ENCODE peak calls at places on chromosome 3, in seven cellular contexts. One of them, this sample, is unnamed.

GRCh38 chr3:71348001-71348632 is 235.4 kb downstream of the FOXP1 start:
- ATAC-seq in activated naive CD8-positive, alpha-beta T cell treated with anti-CD3 and anti-CD28 coated beads, Interleukin-2, amount 10 ng/mL, durations not matched to agents 7 days and 5 days: peak
- ATAC-seq in activated CD8-positive, alpha-beta T cell treated with anti-CD3 and anti-CD28 coated beads, Interleukin-2, amount 10 ng/mL, durations not matched to agents 7 days and 5 days: no peak
- ATAC-seq in right cardiac atrium: no peak
- ATAC-seq in effector memory CD8-positive, alpha-beta T cell: no peak
- ATAC-seq in T-helper 17 cell: no peak
- ATAC-seq in activated T-cell treated with anti-CD3 and anti-CD28 coated beads, Interleukin-2, amount 50 U/mL, for 4 hours: peak
- ATAC-seq in this sample: no peak

GRCh38 chr3:134299185-134299887 is 48.7 kb upstream of the RYK start:
- ATAC-seq in activated CD8-positive, alpha-beta T cell treated with anti-CD3 and anti-CD28 coated beads, Interleukin-2, amount 10 ng/mL, durations not matched to agents 7 days and 5 days: no peak
- ATAC-seq in right cardiac atrium: peak
- ATAC-seq in effector memory CD8-positive, alpha-beta T cell: no peak
- ATAC-seq in T-helper 17 cell: no peak
- ATAC-seq in activated T-cell treated with anti-CD3 and anti-CD28 coated beads, Interleukin-2, amount 50 U/mL, for 4 hours: peak
- ATAC-seq in activated naive CD8-positive, alpha-beta T cell treated with anti-CD3 and anti-CD28 coated beads, Interleukin-2, amount 10 ng/mL, durations not matched to agents 7 days and 5 days: no peak
- ATAC-seq in this sample: no peak

GRCh38 chr3:171824076-171824475 is 13.8 kb upstream of the PLD1 start:
- ATAC-seq in activated naive CD8-positive, alpha-beta T cell treated with anti-CD3 and anti-CD28 coated beads, Interleukin-2, amount 10 ng/mL, durations not matched to agents 7 days and 5 days: no peak
- ATAC-seq in activated T-cell treated with anti-CD3 and anti-CD28 coated beads, Interleukin-2, amount 50 U/mL, for 4 hours: no peak
- ATAC-seq in T-helper 17 cell: no peak
- ATAC-seq in effector memory CD8-positive, alpha-beta T cell: no peak
- ATAC-seq in activated CD8-positive, alpha-beta T cell treated with anti-CD3 and anti-CD28 coated beads, Interleukin-2, amount 10 ng/mL, durations not matched to agents 7 days and 5 days: no peak
- ATAC-seq in right cardiac atrium: no peak
- ATAC-seq in this sample: no peak

GRCh38 chr3:191120447-191121304 is 78.4 kb upstream of the OSTN start:
- ATAC-seq in activated CD8-positive, alpha-beta T cell treated with anti-CD3 and anti-CD28 coated beads, Interleukin-2, amount 10 ng/mL, durations not matched to agents 7 days and 5 days: no peak
- ATAC-seq in activated naive CD8-positive, alpha-beta T cell treated with anti-CD3 and anti-CD28 coated beads, Interleukin-2, amount 10 ng/mL, durations not matched to agents 7 days and 5 days: no peak
- ATAC-seq in activated T-cell treated with anti-CD3 and anti-CD28 coated beads, Interleukin-2, amount 50 U/mL, for 4 hours: no peak
- ATAC-seq in T-helper 17 cell: no peak
- ATAC-seq in right cardiac atrium: no peak
- ATAC-seq in effector memory CD8-positive, alpha-beta T cell: no peak
- ATAC-seq in this sample: no peak

GRCh38 chr3:112514527-112515128 is 15.4 kb upstream of the BTLA start:
- ATAC-seq in T-helper 17 cell: no peak
- ATAC-seq in activated CD8-positive, alpha-beta T cell treated with anti-CD3 and anti-CD28 coated beads, Interleukin-2, amount 10 ng/mL, durations not matched to agents 7 days and 5 days: peak
- ATAC-seq in activated T-cell treated with anti-CD3 and anti-CD28 coated beads, Interleukin-2, amount 50 U/mL, for 4 hours: peak
- ATAC-seq in effector memory CD8-positive, alpha-beta T cell: peak
- ATAC-seq in right cardiac atrium: no peak
- ATAC-seq in activated naive CD8-positive, alpha-beta T cell treated with anti-CD3 and anti-CD28 coated beads, Interleukin-2, amount 10 ng/mL, durations not matched to agents 7 days and 5 days: peak
- ATAC-seq in this sample: peak

GRCh38 chr3:150635076-150635475 is 32.0 kb downstream of the SELENOT start:
- ATAC-seq in effector memory CD8-positive, alpha-beta T cell: peak
- ATAC-seq in activated T-cell treated with anti-CD3 and anti-CD28 coated beads, Interleukin-2, amount 50 U/mL, for 4 hours: peak
- ATAC-seq in T-helper 17 cell: peak
- ATAC-seq in activated naive CD8-positive, alpha-beta T cell treated with anti-CD3 and anti-CD28 coated beads, Interleukin-2, amount 10 ng/mL, durations not matched to agents 7 days and 5 days: no peak
- ATAC-seq in right cardiac atrium: no peak
- ATAC-seq in activated CD8-positive, alpha-beta T cell treated with anti-CD3 and anti-CD28 coated beads, Interleukin-2, amount 10 ng/mL, durations not matched to agents 7 days and 5 days: peak
- ATAC-seq in this sample: no peak

GRCh38 chr3:122687298-122687697 is 6.7 kb downstream of the PARP14 start:
- ATAC-seq in activated CD8-positive, alpha-beta T cell treated with anti-CD3 and anti-CD28 coated beads, Interleukin-2, amount 10 ng/mL, durations not matched to agents 7 days and 5 days: no peak
- ATAC-seq in activated naive CD8-positive, alpha-beta T cell treated with anti-CD3 and anti-CD28 coated beads, Interleukin-2, amount 10 ng/mL, durations not matched to agents 7 days and 5 days: peak
- ATAC-seq in right cardiac atrium: peak
- ATAC-seq in activated T-cell treated with anti-CD3 and anti-CD28 coated beads, Interleukin-2, amount 50 U/mL, for 4 hours: no peak
- ATAC-seq in effector memory CD8-positive, alpha-beta T cell: no peak
- ATAC-seq in T-helper 17 cell: no peak
- ATAC-seq in this sample: no peak

GRCh38 chr3:61194892-61195538 is 56.2 kb downstream of the FHIT start:
- ATAC-seq in activated naive CD8-positive, alpha-beta T cell treated with anti-CD3 and anti-CD28 coated beads, Interleukin-2, amount 10 ng/mL, durations not matched to agents 7 days and 5 days: no peak
- ATAC-seq in activated T-cell treated with anti-CD3 and anti-CD28 coated beads, Interleukin-2, amount 50 U/mL, for 4 hours: no peak
- ATAC-seq in right cardiac atrium: no peak
- ATAC-seq in activated CD8-positive, alpha-beta T cell treated with anti-CD3 and anti-CD28 coated beads, Interleukin-2, amount 10 ng/mL, durations not matched to agents 7 days and 5 days: no peak
- ATAC-seq in T-helper 17 cell: no peak
- ATAC-seq in effector memory CD8-positive, alpha-beta T cell: no peak
- ATAC-seq in this sample: no peak

GRCh38 chr3:42498791-42499477 is 3.5 kb upstream of the VIPR1 start:
- ATAC-seq in T-helper 17 cell: no peak
- ATAC-seq in activated CD8-positive, alpha-beta T cell treated with anti-CD3 and anti-CD28 coated beads, Interleukin-2, amount 10 ng/mL, durations not matched to agents 7 days and 5 days: no peak
- ATAC-seq in effector memory CD8-positive, alpha-beta T cell: no peak
- ATAC-seq in activated naive CD8-positive, alpha-beta T cell treated with anti-CD3 and anti-CD28 coated beads, Interleukin-2, amount 10 ng/mL, durations not matched to agents 7 days and 5 days: no peak
- ATAC-seq in right cardiac atrium: no peak
- ATAC-seq in activated T-cell treated with anti-CD3 and anti-CD28 coated beads, Interleukin-2, amount 50 U/mL, for 4 hours: no peak
- ATAC-seq in this sample: no peak

GRCh38 chr3:14827776-14828175 is 9.0 kb downstream of the FGD5 start:
- ATAC-seq in right cardiac atrium: no peak
- ATAC-seq in T-helper 17 cell: no peak
- ATAC-seq in activated naive CD8-positive, alpha-beta T cell treated with anti-CD3 and anti-CD28 coated beads, Interleukin-2, amount 10 ng/mL, durations not matched to agents 7 days and 5 days: no peak
- ATAC-seq in activated T-cell treated with anti-CD3 and anti-CD28 coated beads, Interleukin-2, amount 50 U/mL, for 4 hours: no peak
- ATAC-seq in activated CD8-positive, alpha-beta T cell treated with anti-CD3 and anti-CD28 coated beads, Interleukin-2, amount 10 ng/mL, durations not matched to agents 7 days and 5 days: no peak
- ATAC-seq in effector memory CD8-positive, alpha-beta T cell: no peak
- ATAC-seq in this sample: no peak

This sample was measured in stimulated activated memory B cell treated with anti-CD40 and anti-IgM and Interleukin-4, amounts not matched to agents 10 μg/mL and 1 μg/mL and 100 μg/mL, for 72 hours.